ENCODE peak calls at places on chromosomes 16 and 17, in seven cellular contexts. M is lower lobe of right lung, I is A549, B is nephron progenitor cell, O is uterus, G is IMR-90, Y is endothelial cell. Z is an unnamed sample.

GRCh38 chr17:41116292-41116691 is 1.9 kb downstream of the KRTAP4-11 start:
- DNase-seq in B (no peak), Y (no peak), O (no peak), G (no peak), M (no peak), I (no peak), Z (no peak)

GRCh38 chr16:1688807-1689560 is 10.9 kb downstream of the JPT2 start:
- DNase-seq in G (no peak), M (peak), B (no peak), I (peak), O (no peak), Y (no peak), Z (peak)

GRCh38 chr17:71055128-71055527 is 885.8 kb downstream of the KCNJ2 start:
- DNase-seq in Y (no peak), G (peak), O (no peak), B (no peak), M (no peak), I (no peak), Z (no peak)

GRCh38 chr17:56112086-56112485 is 41.2 kb upstream of the ANKFN1 start:
- DNase-seq in B (no peak), M (no peak), G (peak), O (no peak), I (no peak), Y (no peak), Z (no peak)

GRCh38 chr17:50837980-50838954 is 2.9 kb downstream of the WFIKKN2 start:
- DNase-seq in M (no peak), I (no peak), B (no peak), G (no peak), O (no peak), Y (no peak), Z (no peak)

GRCh38 chr17:58333396-58334207 is 5.0 kb upstream of the TSPOAP1 start:
- DNase-seq in O (no peak), B (no peak), Y (no peak), I (no peak), M (peak), G (no peak), Z (no peak)

GRCh38 chr16:52051773-52052172 is 495.2 kb downstream of the TOX3 start:
- DNase-seq in G (no peak), M (no peak), O (no peak), I (no peak), B (no peak), Y (no peak), Z (no peak)

GRCh38 chr17:794876-795275 is 12.7 kb downstream of the MRM3 start:
- DNase-seq in I (peak), O (peak), M (peak), G (peak), Y (peak), B (peak), Z (peak)

GRCh38 chr17:76065754-76066153 is 6.6 kb downstream of the SRP68 start:
- DNase-seq in B (no peak), G (no peak), O (no peak), M (no peak), Y (no peak), I (no peak), Z (no peak)

GRCh38 chr16:84988328-84989080 is 22.8 kb downstream of the ZDHHC7 start:
- DNase-seq in I (no peak), B (no peak), O (no peak), G (no peak), Y (no peak), M (peak), Z (peak)

GRCh38 chr17:83083368-83084201 is 4.2 kb downstream of the METRNL start:
- DNase-seq in M (no peak), G (peak), B (no peak), Y (no peak), O (peak), I (peak), Z (peak)

GRCh38 chr17:66300956-66301355 is 1.5 kb upstream of the PRKCA start:
- DNase-seq in M (no peak), B (no peak), I (no peak), O (no peak), Y (no peak), G (no peak), Z (no peak)

GRCh38 chr17:48747445-48748363 is 19.2 kb upstream of the HOXB13 start:
- DNase-seq in G (no peak), O (no peak), M (no peak), Y (no peak), I (no peak), B (peak), Z (no peak)

GRCh38 chr16:27326738-27327585 is 13.2 kb downstream of the IL4R start:
- DNase-seq in O (peak), I (peak), Y (peak), G (peak), B (peak), M (peak), Z (peak)

GRCh38 chr17:49359990-49360795 is 1.9 kb downstream of the ZNF652 start:
- DNase-seq in G (no peak), B (no peak), O (no peak), M (no peak), I (no peak), Y (no peak), Z (no peak)

GRCh38 chr16:80735846-80736245 is 68.6 kb downstream of the CDYL2 start:
- DNase-seq in O (no peak), M (no peak), G (no peak), I (no peak), B (no peak), Y (no peak), Z (no peak)

GRCh38 chr17:18139498-18139897 is 30.9 kb downstream of the MYO15A start:
- DNase-seq in I (no peak), Y (no peak), G (no peak), B (no peak), O (no peak), M (no peak), Z (no peak)

GRCh38 chr17:18141210-18141803 is 32.8 kb downstream of the MYO15A start:
- DNase-seq in I (peak), Y (peak), B (peak), M (no peak), G (peak), O (no peak), Z (no peak)

GRCh38 chr17:18139092-18139491 is 30.5 kb downstream of the MYO15A start:
- DNase-seq in Y (no peak), I (no peak), G (no peak), O (no peak), M (no peak), B (no peak), Z (no peak)

GRCh38 chr17:18140648-18141047 is 32.1 kb downstream of the MYO15A start:
- DNase-seq in I (no peak), B (no peak), G (no peak), O (no peak), Y (no peak), M (no peak), Z (no peak)

DNA sequence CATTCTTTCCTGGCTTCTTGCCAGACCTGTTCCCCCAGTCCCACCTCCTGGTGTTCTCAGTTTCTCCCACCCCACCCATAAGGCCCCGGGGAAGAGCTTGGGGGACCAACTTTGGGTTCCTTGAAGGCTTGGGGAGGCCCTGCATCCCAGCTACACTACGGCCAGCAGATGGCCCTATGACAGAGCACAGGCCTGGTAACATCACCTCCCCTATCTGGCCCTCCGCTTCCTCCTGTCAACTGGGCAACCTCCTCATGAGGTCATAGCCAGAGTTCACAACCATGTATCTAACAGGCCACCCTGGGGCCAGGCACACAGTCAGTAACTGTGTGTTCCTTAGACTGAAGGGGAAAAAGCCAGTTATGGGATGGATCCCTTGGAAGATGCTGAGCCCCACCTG is 31.4 kb downstream of the MYO15A start:
- DNase-seq in B (no peak), O (no peak), I (peak), M (no peak), Y (no peak), G (peak), Z (no peak)
- TF ChIP-seq CTCF in B (no peak), O (no peak), I (peak), M (no peak), Y (no peak), G (peak), Z (no peak)

GRCh38 chr17:39639566-39640458 is 2.9 kb downstream of the STARD3 start:
- DNase-seq in I (no peak), M (no peak), B (no peak), Y (no peak), O (no peak), G (no peak), Z (no peak)

GRCh38 chr17:39636587-39636926 is 387 bp upstream of the STARD3 start:
- DNase-seq in G (no peak), I (no peak), Y (no peak), B (no peak), M (no peak), O (no peak), Z (no peak)

GRCh38 chr17:39636927-39637736 is at the start of gene STARD3:
- DNase-seq in Y (peak), O (peak), I (peak), G (peak), M (peak), B (peak), Z (peak)

GRCh38 chr17:39639043-39639442 is 2.1 kb downstream of the STARD3 start:
- DNase-seq in O (no peak), I (no peak), G (no peak), B (no peak), M (no peak), Y (no peak), Z (no peak)

DNA sequence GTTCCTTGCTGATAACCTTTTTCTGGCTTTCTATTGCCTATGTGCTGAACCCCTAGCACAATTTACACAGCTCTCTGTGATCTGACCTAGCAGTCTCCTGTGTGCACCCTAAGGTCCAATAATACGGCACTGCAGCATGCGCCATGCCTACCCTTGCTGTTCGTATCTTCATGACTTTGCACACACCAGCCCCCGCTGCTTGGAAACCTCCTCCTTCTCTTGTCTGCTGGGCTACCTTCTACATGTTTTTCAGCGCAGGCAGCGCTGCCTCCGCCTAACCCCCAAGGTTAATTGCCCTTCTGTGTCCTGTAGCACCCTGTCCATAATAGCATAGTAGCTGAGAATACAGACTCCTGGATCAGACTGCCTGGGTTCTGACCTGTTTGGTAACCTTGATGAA is 1.4 kb downstream of the STARD3 start:
- DNase-seq in G (no peak), O (no peak), Y (no peak), I (no peak), M (no peak), B (no peak), Z (no peak)
- TF ChIP-seq CTCF in G (no peak), O (no peak), Y (no peak), I (no peak), M (no peak), B (no peak), Z (no peak)

GRCh38 chr17:44976198-44976597 is 8.1 kb upstream of the C1QL1 start:
- DNase-seq in O (no peak), B (no peak), G (no peak), M (no peak), I (no peak), Y (no peak), Z (no peak)

GRCh38 chr17:44979426-44980273 is 11.5 kb upstream of the C1QL1 start:
- DNase-seq in I (no peak), O (peak), Y (no peak), B (no peak), G (peak), M (no peak), Z (peak)

GRCh38 chr17:44978807-44979206 is 10.7 kb upstream of the C1QL1 start:
- DNase-seq in G (no peak), I (no peak), M (no peak), Y (no peak), B (no peak), O (no peak), Z (no peak)

GRCh38 chr17:44977740-44978584 is 9.9 kb upstream of the C1QL1 start:
- DNase-seq in O (no peak), Y (no peak), M (no peak), G (no peak), I (no peak), B (no peak), Z (no peak)

GRCh38 chr17:44977065-44977464 is 9.0 kb upstream of the C1QL1 start:
- DNase-seq in O (no peak), M (no peak), I (no peak), B (no peak), Y (no peak), G (no peak), Z (no peak)
- TF ChIP-seq CTCF in O (no peak), M (no peak), I (peak), B (no peak), Y (no peak), G (no peak), Z (no peak)

DNA sequence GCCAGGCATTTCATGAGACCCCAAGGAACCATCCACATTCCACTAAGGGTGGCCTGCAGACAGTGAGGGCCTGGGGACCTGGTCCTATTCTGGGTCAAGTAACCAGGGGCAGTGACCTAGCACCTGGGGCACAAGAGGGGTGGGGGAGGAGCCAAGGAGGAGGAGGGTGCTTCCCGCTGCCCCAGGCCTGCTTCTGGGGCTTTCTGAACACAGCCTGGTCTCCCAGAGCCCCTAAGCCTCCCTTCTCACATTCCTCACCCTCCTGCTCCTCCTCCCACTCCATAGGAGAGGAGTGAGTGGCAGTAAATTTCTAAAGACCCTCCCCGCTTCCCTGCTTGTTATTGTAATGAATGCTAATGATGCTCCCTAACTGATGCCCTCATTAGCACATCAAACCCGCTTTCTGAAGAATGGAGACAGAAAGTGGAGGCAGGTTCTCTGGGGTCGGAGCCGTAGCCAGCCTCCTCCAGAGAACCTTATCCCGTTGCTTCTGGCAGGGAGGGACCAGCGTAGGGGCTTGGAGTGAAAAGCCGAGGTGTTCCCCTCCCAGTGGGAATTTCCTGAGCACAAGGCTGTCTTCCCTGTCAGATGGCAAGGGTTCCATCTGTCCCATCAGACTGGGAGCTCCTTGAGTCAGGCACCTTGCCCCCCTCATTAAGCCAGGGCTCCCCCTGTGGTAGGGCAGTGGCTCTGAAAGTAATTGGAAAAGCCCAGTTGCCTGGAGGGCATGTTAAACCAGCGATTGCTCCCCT is 3.7 kb upstream of the SRCIN1 start:
- DNase-seq in B (no peak), I (no peak), G (no peak), M (no peak), O (no peak), Y (no peak), Z (no peak)
- TF ChIP-seq CTCF in B (no peak), I (no peak), G (no peak), M (no peak), O (no peak), Y (no peak), Z (no peak)

GRCh38 chr17:32111141-32111771 is 31.0 kb upstream of the RHOT1 start:
- DNase-seq in Y (peak), I (no peak), M (no peak), B (no peak), G (peak), O (peak), Z (peak)
- TF ChIP-seq CTCF in Y (peak), I (peak), M (no peak), B (no peak), G (peak), O (no peak), Z (no peak)